ENCODE peak calls at places on chromosomes 6 and 20, in four cellular contexts. A, Y, K and M are unnamed samples.

GRCh38 chr6:40956871-40957270 is 82.2 kb downstream of the UNC5CL start:
- DNase-seq in Y (no peak), A (no peak), K (no peak), M (no peak)

GRCh38 chr6:78093861-78094360 is 441.1 kb downstream of the MEI4 start:
- DNase-seq in Y (no peak), K (no peak), A (no peak), M (no peak)

GRCh38 chr6:122845464-122845863 is 56.4 kb downstream of the SMPDL3A start:
- DNase-seq in A (no peak), Y (no peak), K (no peak), M (no peak)

GRCh38 chr6:119627908-119628669 is 278.5 kb upstream of the MAN1A1 start:
- DNase-seq in K (peak), Y (no peak), A (no peak), M (no peak)

GRCh38 chr6:121260651-121261102 is 73.6 kb downstream of the TBC1D32 start:
- DNase-seq in Y (no peak), K (no peak), A (no peak), M (no peak)

GRCh38 chr6:4612636-4613171 is 163.5 kb upstream of the CDYL start:
- DNase-seq in K (no peak), A (no peak), Y (no peak), M (no peak)

GRCh38 chr6:76942203-76942971 is 520.9 kb downstream of the HTR1B start:
- DNase-seq in K (no peak), A (no peak), Y (no peak), M (no peak)

GRCh38 chr6:408599-409102 is 17.1 kb downstream of the IRF4 start:
- DNase-seq in K (peak), A (peak), Y (no peak), M (no peak)

GRCh38 chr6:139871844-139872510 is 497.5 kb upstream of the CITED2 start:
- DNase-seq in Y (no peak), K (no peak), A (no peak), M (no peak)

GRCh38 chr20:51366155-51366886 is 176.2 kb downstream of the NFATC2 start:
- DNase-seq in K (no peak), A (no peak), Y (no peak), M (no peak)

GRCh38 chr20:19737025-19737424 is 21.0 kb upstream of the RIN2 start:
- DNase-seq in A (peak), Y (peak), K (no peak), M (peak)

GRCh38 chr6:34391711-34392496 is 565 bp downstream of the NUDT3 start:
- DNase-seq in K (peak), Y (no peak), A (peak), M (no peak)

GRCh38 chr6:39884696-39885095 is 49.6 kb downstream of the MOCS1 start:
- DNase-seq in Y (no peak), K (no peak), A (no peak), M (no peak)

GRCh38 chr6:30544666-30545272 is 11.5 kb downstream of the GNL1 start:
- DNase-seq in A (peak), K (peak), Y (no peak), M (peak)

GRCh38 chr6:104771258-104771832 is 88.4 kb downstream of the HACE1 start:
- DNase-seq in Y (no peak), K (peak), A (peak), M (no peak)

GRCh38 chr6:91704531-91704930 is 1117.7 kb upstream of the MAP3K7 start:
- DNase-seq in A (no peak), Y (no peak), K (no peak), M (no peak)

GRCh38 chr6:44676826-44677433 is 289.4 kb downstream of the CDC5L start:
- DNase-seq in K (no peak), Y (no peak), A (no peak), M (no peak)

GRCh38 chr20:62201173-62202082 is 18.6 kb downstream of the MTG2 start:
- DNase-seq in Y (peak), A (no peak), K (no peak), M (no peak)

GRCh38 chr6:31152776-31153175 is 4.8 kb downstream of the CCHCR1 start:
- DNase-seq in A (no peak), K (no peak), Y (no peak), M (no peak)

GRCh38 chr6:73062837-73063236 is 162.5 kb downstream of the KHDC1L start:
- DNase-seq in K (no peak), A (no peak), Y (no peak), M (no peak)

GRCh38 chr6:107185570-107185969 is 70.3 kb upstream of the BEND3 start:
- DNase-seq in Y (no peak), A (peak), K (no peak), M (no peak)

GRCh38 chr6:128806274-128806673 is 76.7 kb upstream of the LAMA2 start:
- DNase-seq in K (no peak), Y (no peak), A (no peak), M (no peak)

GRCh38 chr6:143967861-143968498 is 40.1 kb downstream of the PLAGL1 start:
- DNase-seq in A (no peak), Y (no peak), K (no peak), M (peak)

GRCh38 chr20:11652128-11652527 is 265.6 kb upstream of the BTBD3 start:
- DNase-seq in Y (no peak), A (no peak), K (no peak), M (no peak)

GRCh38 chr6:46989384-46989783 is 52.7 kb downstream of the ADGRF1 start:
- DNase-seq in A (no peak), K (no peak), Y (no peak), M (no peak)

GRCh38 chr20:16290358-16290757 is 282.9 kb downstream of the KIF16B start:
- DNase-seq in K (no peak), A (no peak), Y (no peak), M (no peak)

GRCh38 chr6:157813191-157813590 is 9.9 kb upstream of the SNX9 start:
- DNase-seq in A (no peak), Y (no peak), K (no peak), M (no peak)

GRCh38 chr6:129634411-129635230 is 75.4 kb downstream of the ARHGAP18 start:
- DNase-seq in K (no peak), A (no peak), Y (no peak), M (no peak)

GRCh38 chr20:36950432-36951197 is 893 bp downstream of the SAMHD1 start:
- DNase-seq in A (no peak), K (no peak), Y (no peak), M (peak)

GRCh38 chr6:148524509-148524908 is 181.9 kb downstream of the SASH1 start:
- DNase-seq in Y (no peak), K (no peak), A (no peak), M (no peak)

GRCh38 chr6:47741807-47742206 is 40.0 kb upstream of the OPN5 start:
- DNase-seq in K (no peak), A (no peak), Y (no peak), M (no peak)

GRCh38 chr6:3163248-3163594 is 5.9 kb upstream of the TUBB2A start:
- DNase-seq in Y (no peak), A (no peak), K (no peak), M (peak)

GRCh38 chr20:32966881-32967781 is 37.1 kb downstream of the SUN5 start:
- DNase-seq in Y (peak), K (no peak), A (no peak), M (no peak)

GRCh38 chr6:159577564-159577963 is 115.5 kb downstream of the SOD2 start:
- DNase-seq in K (no peak), Y (no peak), A (no peak), M (no peak)

GRCh38 chr20:58981564-58982364 is 708 bp downstream of the NELFCD start:
- DNase-seq in A (peak), Y (no peak), K (peak), M (peak)

GRCh38 chr20:58984691-58985090 is 3.6 kb downstream of the NELFCD start:
- DNase-seq in K (no peak), Y (no peak), A (no peak), M (no peak)

GRCh38 chr20:58982406-58983114 is 1.5 kb downstream of the NELFCD start:
- DNase-seq in Y (no peak), A (no peak), K (no peak), M (no peak)

GRCh38 chr20:58978351-58979190 is 2.5 kb upstream of the NELFCD start:
- DNase-seq in A (no peak), K (no peak), Y (no peak), M (no peak)

GRCh38 chr20:58980711-58981563 is at the start of gene NELFCD:
- DNase-seq in K (peak), A (peak), Y (no peak), M (peak)
- TF ChIP-seq REST in K (peak), A (peak), Y (no peak), M (no peak)

GRCh38 chr6:111057074-111057752 is 30.1 kb upstream of the SLC16A10 start:
- DNase-seq in K (peak), A (peak), Y (no peak), M (peak)
- TF ChIP-seq GABPA in K (no peak), A (no peak), Y (no peak), M (no peak)

GRCh38 chr6:111176038-111176762 is 88.9 kb downstream of the SLC16A10 start:
- DNase-seq in K (no peak), A (peak), Y (no peak), M (no peak)
- TF ChIP-seq REST in K (no peak), A (no peak), Y (no peak), M (no peak)

GRCh38 chr20:47684306-47685080 is 100.8 kb downstream of the SULF2 start:
- DNase-seq in A (peak), Y (no peak), K (no peak), M (no peak)

GRCh38 chr20:47688385-47689381 is 96.6 kb downstream of the SULF2 start:
- DNase-seq in A (no peak), Y (no peak), K (no peak), M (no peak)

GRCh38 chr20:47687095-47687987 is 97.9 kb downstream of the SULF2 start:
- DNase-seq in A (no peak), K (no peak), Y (no peak), M (no peak)

GRCh38 chr20:47689726-47690125 is 95.6 kb downstream of the SULF2 start:
- DNase-seq in K (no peak), A (no peak), Y (no peak), M (no peak)

DNA sequence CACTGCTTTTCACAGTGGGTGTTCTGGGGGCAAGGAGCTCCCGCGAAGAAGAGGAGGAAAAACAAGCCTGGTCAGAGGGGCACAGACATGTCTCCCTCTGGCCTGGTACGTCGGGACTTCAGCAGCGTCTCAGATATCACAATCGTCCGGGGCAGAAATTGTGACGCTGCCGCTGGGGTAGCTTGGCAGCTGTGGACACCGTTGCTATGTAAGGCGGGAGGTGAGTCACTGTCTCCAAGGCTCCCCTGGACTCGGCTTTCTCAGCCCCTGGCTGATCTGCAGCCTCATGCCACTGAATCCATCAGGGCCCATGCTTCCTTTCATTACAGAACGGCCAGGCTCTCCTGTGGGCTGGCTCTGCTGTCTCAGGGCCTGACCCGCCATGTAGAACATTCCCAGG is 98.7 kb downstream of the SULF2 start:
- DNase-seq in A (no peak), K (no peak), Y (no peak), M (no peak)
- TF ChIP-seq GABPA in A (no peak), K (no peak), Y (no peak), M (no peak)